ENCODE peak calls at places on chromosomes 11 and 22, in nine cellular contexts. H is body of pancreas; S is stimulated activated CD8-positive, alpha-beta memory T cell treated with anti-CD3 and anti-CD28 coated beads, Interleukin-15, amount 100 ng/mL, for 24 hours; D is NCI-H1092; Z is psoas muscle; E is activated T-cell treated with anti-CD3 and anti-CD28 coated beads, Interleukin-2, amount 50 U/mL, for 72 hours; I is MCF 10A; Y is left ventricle myocardium superior; U is NCI-H460. T is an unnamed sample.

GRCh38 chr11:76637491-76638266 is 32.9 kb downstream of the LRRC32 start:
- DNase-seq in E (no peak), Y (peak), D (no peak), S (no peak), I (no peak), Z (peak), U (no peak), H (no peak), T (no peak)

GRCh38 chr11:31069447-31070205 is 299.9 kb downstream of the DCDC1 start:
- DNase-seq in D (no peak), Z (no peak), I (no peak), H (no peak), U (no peak), E (no peak), S (no peak), Y (no peak), T (no peak)

GRCh38 chr22:36586852-36587251 is 57.9 kb upstream of the EIF3D start:
- DNase-seq in E (no peak), H (no peak), Y (no peak), I (no peak), D (no peak), U (no peak), Z (no peak), S (no peak), T (no peak)

GRCh38 chr11:11416502-11416901 is 63.5 kb upstream of the CSNK2A3 start:
- DNase-seq in D (no peak), Y (peak), E (no peak), Z (no peak), I (peak), S (no peak), U (no peak), H (no peak), T (no peak)

GRCh38 chr22:19898831-19899567 is 42.6 kb upstream of the COMT start:
- DNase-seq in S (no peak), H (no peak), U (no peak), Y (no peak), D (no peak), I (no peak), Z (no peak), E (no peak), T (no peak)

GRCh38 chr11:36195496-36196346 is 93.5 kb downstream of the COMMD9 start:
- DNase-seq in H (no peak), Y (no peak), Z (no peak), I (no peak), S (no peak), E (no peak), U (no peak), D (no peak), T (peak)

GRCh38 chr22:48673806-48674500 is 1153.7 kb downstream of the BRD1 start:
- DNase-seq in D (no peak), H (no peak), S (no peak), E (no peak), Z (peak), I (no peak), Y (peak), U (no peak), T (no peak)

GRCh38 chr22:27885977-27886842 is 32.8 kb downstream of the PITPNB start:
- DNase-seq in U (no peak), Y (no peak), S (no peak), E (peak), I (peak), H (peak), Z (no peak), D (no peak), T (no peak)

GRCh38 chr11:118883368-118884071 is at the start of gene CXCR5:
- DNase-seq in E (peak), S (no peak), Z (peak), H (no peak), I (no peak), D (no peak), Y (no peak), U (no peak), T (no peak)

GRCh38 chr22:32794449-32795213 is 6.9 kb upstream of the TIMP3 start:
- DNase-seq in E (no peak), U (no peak), I (no peak), H (no peak), Y (no peak), Z (no peak), S (no peak), D (no peak), T (no peak)

GRCh38 chr11:119786431-119787073 is 57.6 kb upstream of the NECTIN1 start:
- DNase-seq in E (no peak), D (no peak), Z (no peak), U (no peak), Y (no peak), I (no peak), S (no peak), H (no peak), T (no peak)

GRCh38 chr11:2575611-2576051 is 124.2 kb downstream of the KCNQ1OT1 start:
- DNase-seq in S (no peak), D (no peak), H (peak), Z (peak), E (no peak), U (no peak), Y (peak), I (no peak), T (no peak)

GRCh38 chr11:62680825-62681240 is 2.0 kb upstream of the UBXN1 start:
- DNase-seq in U (peak), E (peak), S (no peak), I (peak), D (peak), Z (peak), Y (no peak), H (peak), T (no peak)

GRCh38 chr22:22943521-22944267 is 56.1 kb downstream of the IGLL5 start:
- DNase-seq in U (no peak), S (no peak), E (no peak), Y (no peak), H (no peak), I (no peak), D (no peak), Z (no peak), T (no peak)

GRCh38 chr11:87097582-87097981 is 59.8 kb downstream of the TMEM135 start:
- DNase-seq in H (peak), I (peak), Z (no peak), E (peak), S (no peak), D (no peak), U (peak), Y (no peak), T (no peak)

GRCh38 chr11:116244425-116244824 is 528.4 kb downstream of the BUD13 start:
- DNase-seq in D (no peak), E (no peak), H (no peak), S (no peak), U (no peak), I (no peak), Z (no peak), Y (no peak), T (no peak)

GRCh38 chr22:43110927-43111623 is 525 bp downstream of the BIK start:
- DNase-seq in D (no peak), S (no peak), I (peak), E (peak), U (no peak), Y (peak), Z (no peak), H (peak), T (no peak)

GRCh38 chr11:64355078-64355940 is 3.7 kb upstream of the RPS6KA4 start:
- DNase-seq in E (peak), D (peak), Z (peak), S (no peak), H (peak), Y (peak), U (peak), I (peak), T (no peak)

GRCh38 chr11:69657456-69657910 is 16.5 kb downstream of the CCND1 start:
- DNase-seq in U (no peak), S (no peak), Y (no peak), Z (peak), D (no peak), I (no peak), H (no peak), E (no peak), T (no peak)

GRCh38 chr11:45395421-45395820 is 109.3 kb upstream of the SYT13 start:
- DNase-seq in U (no peak), Y (no peak), I (no peak), Z (no peak), S (no peak), H (no peak), E (no peak), D (no peak), T (no peak)

GRCh38 chr11:128473631-128474030 is 113.7 kb downstream of the ETS1 start:
- DNase-seq in S (no peak), Z (no peak), D (no peak), I (no peak), U (no peak), H (no peak), Y (no peak), E (no peak), T (no peak)

GRCh38 chr11:119901657-119902577 is 172.9 kb upstream of the NECTIN1 start:
- DNase-seq in H (no peak), E (no peak), U (no peak), S (no peak), I (no peak), Z (no peak), D (no peak), Y (no peak), T (no peak)

GRCh38 chr22:33888821-33889220 is 31.5 kb downstream of the LARGE1 start:
- DNase-seq in I (no peak), H (no peak), E (no peak), D (no peak), U (no peak), Z (no peak), Y (no peak), S (no peak), T (no peak)

GRCh38 chr11:77038825-77039326 is 4.7 kb downstream of the B3GNT6 start:
- DNase-seq in E (no peak), S (no peak), I (no peak), Y (no peak), D (no peak), Z (no peak), H (no peak), U (no peak), T (no peak)

GRCh38 chr22:27867958-27868737 is 50.9 kb downstream of the PITPNB start:
- DNase-seq in E (no peak), I (no peak), S (no peak), Y (no peak), U (no peak), D (no peak), Z (no peak), H (no peak), T (no peak)

GRCh38 chr11:40280161-40281054 is 1179.0 kb downstream of the LRRC4C start:
- DNase-seq in I (no peak), Y (peak), U (no peak), H (no peak), E (no peak), S (no peak), D (peak), Z (peak), T (no peak)

GRCh38 chr11:35752115-35752514 is 89.5 kb downstream of the TRIM44 start:
- DNase-seq in Y (no peak), I (no peak), Z (no peak), U (no peak), E (no peak), S (no peak), D (no peak), H (no peak), T (no peak)

GRCh38 chr22:36419177-36419911 is 31.6 kb upstream of the MYH9 start:
- DNase-seq in S (no peak), I (no peak), Z (no peak), D (no peak), H (no peak), U (no peak), Y (peak), E (no peak), T (peak)

GRCh38 chr11:118076754-118077281 is at the start of gene TMPRSS4:
- DNase-seq in H (peak), S (no peak), Z (peak), D (no peak), U (no peak), Y (no peak), I (peak), E (no peak), T (no peak)

GRCh38 chr11:123304828-123305530 is 109.9 kb upstream of the CLMP start:
- DNase-seq in I (no peak), D (peak), U (no peak), S (no peak), H (no peak), E (no peak), Y (no peak), Z (no peak), T (no peak)

GRCh38 chr11:109423114-109423859 is 1.3 kb downstream of the C11orf87 start:
- DNase-seq in Y (peak), I (no peak), H (no peak), U (no peak), E (no peak), D (peak), S (no peak), Z (peak), T (no peak)

GRCh38 chr11:72720806-72721205 is 31.4 kb downstream of the ARAP1 start:
- DNase-seq in S (no peak), D (no peak), Z (peak), U (no peak), E (no peak), Y (no peak), I (no peak), H (no peak), T (no peak)

GRCh38 chr11:92436026-92436425 is 211.4 kb downstream of the FAT3 start:
- DNase-seq in Z (no peak), I (no peak), H (no peak), E (no peak), D (no peak), U (no peak), Y (no peak), S (no peak), T (no peak)

GRCh38 chr11:128745296-128746183 is 51.7 kb downstream of the FLI1 start:
- DNase-seq in U (no peak), I (no peak), H (no peak), Z (no peak), S (no peak), Y (no peak), D (no peak), E (no peak), T (no peak)

GRCh38 chr22:45970709-45971388 is 6.1 kb downstream of the WNT7B start:
- DNase-seq in S (no peak), H (no peak), Y (no peak), Z (no peak), E (no peak), U (no peak), D (no peak), I (no peak), T (no peak)

GRCh38 chr11:57541099-57541670 is 3.8 kb downstream of the SMTNL1 start:
- DNase-seq in I (no peak), Y (no peak), Z (no peak), H (no peak), S (no peak), D (no peak), E (no peak), U (no peak), T (no peak)

GRCh38 chr11:110087820-110088534 is 5.2 kb upstream of the ZC3H12C start:
- DNase-seq in S (no peak), I (no peak), Y (no peak), H (no peak), E (no peak), D (no peak), Z (no peak), U (no peak), T (no peak)